ENCODE peak calls at places on chromosomes 12 and 14, in seven cellular contexts. A is foreskin fibroblast; L is stimulated activated naive B cell treated with anti-CD40 and anti-IgM and Interleukin-4, amounts not matched to agents 10 μg/mL and 1 μg/mL and 100 μg/mL, for 72 hours; U is AG08395; M is ureter; O is glutamatergic neuron; B is activated naive CD8-positive, alpha-beta T cell treated with anti-CD3 and anti-CD28 coated beads, Interleukin-2, amount 50 U/mL, for 24 hours. Z is an unnamed sample.

GRCh38 chr12:70648191-70648590 is 11.0 kb upstream of the PTPRB start:
- DNase-seq in A (peak), L (no peak), U (no peak), M (no peak), O (no peak), B (no peak), Z (no peak)

GRCh38 chr14:69693145-69693544 is 73.8 kb upstream of the SRSF5 start:
- DNase-seq in A (peak), L (peak), U (no peak), M (no peak), O (peak), B (no peak), Z (no peak)

GRCh38 chr12:18424857-18425256 is 163.5 kb downstream of the PIK3C2G start:
- DNase-seq in A (no peak), L (no peak), U (no peak), M (no peak), O (no peak), B (no peak), Z (no peak)

GRCh38 chr12:124654666-124655316 is 87.4 kb upstream of the NCOR2 start:
- DNase-seq in A (peak), L (no peak), U (peak), M (peak), O (peak), B (no peak), Z (peak)

GRCh38 chr12:78802593-78802992 is 62.0 kb upstream of the SYT1 start:
- DNase-seq in A (peak), L (no peak), U (peak), M (no peak), O (no peak), B (no peak), Z (peak)

GRCh38 chr12:76010732-76011458 is 20.7 kb downstream of the PHLDA1 start:
- DNase-seq in A (peak), L (no peak), U (no peak), M (no peak), O (no peak), B (no peak), Z (peak)

GRCh38 chr12:100646896-100647295 is 73.4 kb downstream of the GAS2L3 start:
- DNase-seq in A (no peak), L (no peak), U (no peak), M (no peak), O (no peak), B (no peak), Z (no peak)

GRCh38 chr14:51576112-51576420 is 75.6 kb upstream of the FRMD6 start:
- DNase-seq in A (peak), L (no peak), U (no peak), M (no peak), O (no peak), B (no peak), Z (peak)

GRCh38 chr14:22973217-22974032 is 8.9 kb downstream of the AJUBA start:
- DNase-seq in A (peak), L (no peak), U (peak), M (no peak), O (peak), B (peak), Z (peak)

GRCh38 chr14:99524091-99524661 is 43.0 kb downstream of the CCNK start:
- DNase-seq in A (no peak), L (no peak), U (no peak), M (no peak), O (peak), B (no peak), Z (no peak)

GRCh38 chr14:95496111-95496681 is 20.3 kb downstream of the SYNE3 start:
- DNase-seq in A (peak), L (no peak), U (peak), M (no peak), O (no peak), B (no peak), Z (peak)

GRCh38 chr12:72089678-72090077 is 151.0 kb downstream of the TPH2 start:
- DNase-seq in A (no peak), L (no peak), U (no peak), M (no peak), O (no peak), B (no peak), Z (no peak)

GRCh38 chr12:131281016-131281415 is 327.3 kb downstream of the ADGRD1 start:
- DNase-seq in A (no peak), L (no peak), U (no peak), M (peak), O (no peak), B (no peak), Z (no peak)